ENCODE peak calls at places on chromosome 9, in five cellular contexts. W is activated CD4-positive, alpha-beta T cell treated with anti-CD3 and anti-CD28 coated beads for 4 hours; V is GM13977; D is transverse colon; T is pancreas. H is an unnamed sample.

GRCh38 chr9:34577635-34578240 is 11.8 kb downstream of the CNTFR start:
- DNase-seq in D (no peak), W (no peak), T (no peak), V (no peak), H (peak; percentile 78)

GRCh38 chr9:4486176-4486575 is 4.1 kb upstream of the SLC1A1 start:
- DNase-seq in W (no peak), D (no peak), V (peak; percentile 31), T (no peak), H (no peak)

GRCh38 chr9:114097613-114098020 is 1.5 kb downstream of the KIF12 start:
- DNase-seq in D (peak; percentile 72), W (no peak), V (no peak), T (peak; percentile 62), H (no peak)

GRCh38 chr9:78493166-78493742 is 196.3 kb downstream of the PSAT1 start:
- DNase-seq in W (no peak), D (no peak), V (no peak), T (no peak), H (no peak)

GRCh38 chr9:123929177-123929869 is 603 bp downstream of the DENND1A start:
- DNase-seq in T (no peak), D (peak; percentile 44), V (peak; percentile 68), W (peak; percentile 51), H (peak; percentile 37)

GRCh38 chr9:108282872-108283271 is 572.9 kb downstream of the ACTL7B start:
- DNase-seq in W (no peak), T (no peak), D (no peak), V (no peak), H (no peak)

GRCh38 chr9:130981761-130982147 is 27.2 kb upstream of the LAMC3 start:
- DNase-seq in D (no peak), V (no peak), W (no peak), T (no peak), H (no peak)

GRCh38 chr9:88691096-88691495 is 156.1 kb downstream of the NXNL2 start:
- DNase-seq in V (no peak), W (no peak), T (no peak), D (no peak), H (no peak)

GRCh38 chr9:129164246-129164930 is 13.7 kb downstream of the IER5L start:
- DNase-seq in D (peak; percentile 62), W (no peak), T (peak; percentile 55), V (no peak), H (no peak)

GRCh38 chr9:33995449-33995848 is 53.2 kb downstream of the UBAP2 start:
- DNase-seq in W (no peak), D (no peak), T (no peak), V (no peak), H (no peak)